ENCODE peak calls at places on chromosomes 7 and 10, in five cellular contexts. D, M, C, F and A are unnamed samples.

GRCh38 chr7:30584970-30585369 is 9.7 kb upstream of the GARS1 start:
- DNase-seq in D (no peak), M (no peak), C (no peak), F (no peak), A (no peak)

GRCh38 chr7:2687881-2688318 is at the start of gene AMZ1:
- DNase-seq in D (no peak), M (no peak), C (no peak), F (peak), A (peak)

GRCh38 chr10:27745719-27746363 is at the start of gene MKX:
- DNase-seq in D (peak), M (no peak), C (no peak), F (no peak), A (peak)

GRCh38 chr7:108605582-108606173 is 36.0 kb downstream of the DNAJB9 start:
- DNase-seq in D (peak), M (no peak), C (no peak), F (no peak), A (no peak)

GRCh38 chr10:6782378-6782777 is 202.3 kb upstream of the PRKCQ start:
- DNase-seq in D (no peak), M (no peak), C (no peak), F (no peak), A (no peak)

GRCh38 chr7:5467645-5468044 is 44.0 kb upstream of the TNRC18 start:
- DNase-seq in D (no peak), M (no peak), C (no peak), F (no peak), A (no peak)

GRCh38 chr7:128242661-128243060 is 1.6 kb downstream of the LEP start:
- DNase-seq in D (no peak), M (no peak), C (no peak), F (no peak), A (no peak)

GRCh38 chr7:155184923-155185322 is 112.8 kb upstream of the INSIG1 start:
- DNase-seq in D (no peak), M (no peak), C (no peak), F (no peak), A (no peak)

GRCh38 chr10:91875779-91876178 is 33.5 kb downstream of the FGFBP3 start:
- DNase-seq in D (no peak), M (no peak), C (no peak), F (no peak), A (no peak)

GRCh38 chr10:73413528-73414229 is at the start of gene ANXA7:
- DNase-seq in D (peak), M (peak), C (peak), F (peak), A (peak)

GRCh38 chr10:73416571-73416970 is 2.7 kb upstream of the ANXA7 start:
- DNase-seq in D (no peak), M (no peak), C (no peak), F (no peak), A (no peak)

GRCh38 chr10:73410897-73411296 is 3.0 kb downstream of the ANXA7 start:
- DNase-seq in D (no peak), M (no peak), C (no peak), F (no peak), A (no peak)

GRCh38 chr10:73414230-73414981 is 548 bp upstream of the ANXA7 start:
- DNase-seq in D (no peak), M (no peak), C (no peak), F (no peak), A (no peak)

GRCh38 chr10:73413108-73413527 is 740 bp downstream of the ANXA7 start:
- DNase-seq in D (no peak), M (peak), C (peak), F (peak), A (peak)
- TF ChIP-seq RCOR1 in D (no peak), M (no peak), C (no peak), F (no peak), A (no peak)

DNA sequence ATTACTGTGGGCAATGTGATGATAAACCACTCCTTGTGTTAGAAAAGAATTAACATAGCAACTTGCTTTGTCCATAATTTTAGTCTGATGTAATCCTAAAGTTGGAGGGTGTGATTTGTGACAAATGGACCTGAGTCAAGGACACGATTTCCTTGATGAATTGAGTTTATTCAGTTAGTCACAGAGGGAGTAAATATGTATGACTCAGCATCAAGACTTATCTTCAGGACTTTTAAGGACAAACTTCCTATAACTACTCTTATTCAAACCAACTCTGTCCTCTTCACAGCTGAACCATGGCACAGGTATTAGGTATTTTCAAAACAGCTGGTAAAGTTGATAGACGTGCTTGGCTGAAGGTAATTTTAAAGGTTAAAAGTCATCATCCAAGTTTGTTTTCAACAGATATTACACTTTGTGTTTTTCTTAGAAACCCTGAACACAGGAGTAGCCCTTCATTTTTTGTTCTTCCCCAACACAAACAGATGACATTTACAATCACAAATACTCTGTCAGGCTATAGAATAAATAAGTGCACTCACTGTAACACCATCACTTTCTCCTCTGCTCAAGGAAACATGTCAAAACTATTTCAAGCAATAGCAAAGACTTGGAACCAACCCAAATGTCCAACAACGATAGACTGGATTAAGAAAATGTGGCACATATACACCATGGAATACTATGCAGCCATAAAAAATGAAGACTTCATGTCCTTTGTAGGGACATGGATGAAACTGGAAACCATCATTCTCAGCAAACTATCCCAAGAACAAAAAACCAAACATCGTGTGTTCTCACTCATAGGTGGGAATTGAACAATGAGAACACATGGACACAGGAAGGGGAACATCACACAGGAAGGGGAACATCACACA is 54.5 kb downstream of the COA1 start:
- DNase-seq in D (peak), M (no peak), C (peak), F (peak), A (no peak)
- TF ChIP-seq RCOR1 in D (no peak), M (no peak), C (no peak), F (no peak), A (no peak)

GRCh38 chr7:66283003-66283920 is 78.1 kb downstream of the TPST1 start:
- DNase-seq in D (peak), M (no peak), C (peak), F (no peak), A (no peak)
- TF ChIP-seq RCOR1 in D (no peak), M (no peak), C (no peak), F (no peak), A (no peak)

DNA sequence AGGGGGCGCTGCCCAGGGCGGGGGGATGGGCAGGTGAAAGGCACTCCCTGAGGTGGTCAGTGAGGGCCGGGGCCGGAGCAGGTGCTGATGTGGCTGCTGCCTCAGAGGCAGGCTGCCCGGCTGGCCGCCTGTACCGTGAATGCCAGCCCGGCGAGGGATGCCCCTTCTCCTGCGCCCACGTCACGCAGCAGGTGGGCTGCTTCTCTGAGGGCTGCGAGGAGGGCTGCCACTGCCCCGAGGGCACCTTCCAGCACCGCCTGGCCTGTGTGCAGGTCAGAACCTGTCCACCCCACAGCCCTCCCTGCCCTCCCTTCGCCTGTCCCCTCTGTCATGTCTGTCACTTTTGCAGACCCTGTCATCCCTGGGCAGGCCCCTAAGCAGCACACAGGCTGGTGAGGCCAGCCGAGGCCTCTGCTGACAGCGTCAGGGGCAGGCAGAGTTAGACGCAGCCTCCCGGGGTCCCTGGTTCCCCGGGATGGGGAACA is 21.9 kb upstream of the ZNF862 start:
- DNase-seq in D (no peak), M (no peak), C (no peak), F (no peak), A (no peak)
- TF ChIP-seq RCOR1 in D (no peak), M (no peak), C (no peak), F (no peak), A (no peak)

DNA sequence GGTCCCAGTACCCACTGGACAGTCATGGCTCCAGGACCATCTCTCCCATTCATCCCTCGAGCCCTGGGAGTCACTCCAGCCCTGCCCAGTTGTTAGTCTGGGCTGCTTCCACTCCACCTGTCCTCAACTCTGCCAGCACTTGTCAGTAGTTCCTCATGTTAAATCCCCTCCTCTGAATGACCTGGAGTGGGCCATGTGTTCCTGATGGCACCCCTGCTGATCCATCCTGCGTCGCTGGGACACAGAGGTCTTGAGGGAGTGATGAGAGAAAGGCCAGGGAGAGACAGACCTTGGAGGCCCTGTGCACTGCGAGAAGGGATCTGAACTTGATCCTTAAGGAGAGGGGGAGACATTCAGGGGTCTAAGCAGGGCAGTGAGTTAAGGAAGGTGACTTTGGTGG is 174.9 kb downstream of the GRID1 start:
- DNase-seq in D (no peak), M (no peak), C (no peak), F (no peak), A (no peak)
- TF ChIP-seq RCOR1 in D (no peak), M (no peak), C (no peak), F (no peak), A (no peak)

GRCh38 chr7:82760831-82761230 is 317.3 kb upstream of the CACNA2D1 start:
- DNase-seq in D (peak), M (no peak), C (no peak), F (no peak), A (no peak)

GRCh38 chr7:82760092-82760491 is 316.5 kb upstream of the CACNA2D1 start:
- DNase-seq in D (peak), M (no peak), C (no peak), F (no peak), A (no peak)

DNA sequence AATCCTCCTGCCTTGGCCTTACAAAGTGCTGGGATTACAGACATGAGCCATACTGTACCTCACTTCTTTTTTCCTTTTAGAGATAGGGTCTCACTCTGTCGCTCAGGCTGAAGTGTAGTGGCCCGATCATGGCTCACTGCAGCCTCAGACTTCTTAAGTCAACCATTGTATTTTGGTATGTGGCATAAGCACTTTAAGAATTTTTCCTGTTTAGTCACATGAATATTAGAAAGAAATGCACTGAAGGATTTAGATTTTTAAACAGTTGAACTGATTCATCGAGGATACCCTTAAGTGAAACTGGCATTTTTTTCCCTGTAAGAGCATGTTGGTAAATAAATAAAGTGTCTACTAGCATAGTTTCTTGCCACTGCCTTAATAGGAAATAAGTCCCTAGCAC is 319.3 kb upstream of the CACNA2D1 start:
- DNase-seq in D (peak), M (no peak), C (no peak), F (no peak), A (no peak)
- TF ChIP-seq RCOR1 in D (no peak), M (no peak), C (no peak), F (no peak), A (no peak)

GRCh38 chr10:83023647-83024046 is 1115.7 kb upstream of the GHITM start:
- DNase-seq in D (no peak), M (no peak), C (no peak), F (no peak), A (no peak)
- TF ChIP-seq RCOR1 in D (no peak), M (no peak), C (no peak), F (no peak), A (no peak)

GRCh38 chr10:84375011-84375410 is 46.6 kb downstream of the CCSER2 start:
- DNase-seq in D (peak), M (peak), C (no peak), F (peak), A (peak)
- TF ChIP-seq RCOR1 in D (no peak), M (no peak), C (no peak), F (no peak), A (no peak)

GRCh38 chr7:143362126-143362961 is at the start of gene FAM131B:
- DNase-seq in D (no peak), M (no peak), C (no peak), F (peak), A (peak)
- TF ChIP-seq RCOR1 in D (no peak), M (no peak), C (no peak), F (no peak), A (no peak)

GRCh38 chr10:129766611-129767550 is 197.2 kb downstream of the EBF3 start:
- DNase-seq in D (no peak), M (no peak), C (no peak), F (no peak), A (no peak)
- TF ChIP-seq RCOR1 in D (no peak), M (no peak), C (no peak), F (no peak), A (no peak)